ENCODE peak calls at places on chromosomes 6 and 20, in four cellular contexts. K is endothelial cell of umbilical vein, B is lung, D is lower leg skin. T is an unnamed sample.

GRCh38 chr6:157063176-157063934 is 260.0 kb downstream of the TMEM242 start:
- DNase-seq in B (no peak), K (no peak), D (no peak), T (no peak)

GRCh38 chr20:4406627-4407026 is 315.1 kb upstream of the PRND start:
- DNase-seq in B (no peak), D (no peak), K (peak; percentile 36), T (peak; percentile 92)

GRCh38 chr20:34703573-34704176 is 469 bp upstream of the TP53INP2 start:
- DNase-seq in K (peak; percentile 46), D (peak; percentile 25), B (no peak), T (peak; percentile 19)

GRCh38 chr6:21103626-21104224 is 489.8 kb upstream of the SOX4 start:
- DNase-seq in D (no peak), B (no peak), K (no peak), T (no peak)

GRCh38 chr20:31566658-31567379 is 38.3 kb upstream of the ID1 start:
- DNase-seq in D (no peak), K (no peak), B (no peak), T (no peak)

GRCh38 chr20:53751394-53752368 is 158.0 kb upstream of the ZNF217 start:
- DNase-seq in D (no peak), B (no peak), K (peak; percentile 23), T (no peak)

GRCh38 chr6:121608270-121608669 is 172.8 kb downstream of the GJA1 start:
- DNase-seq in K (no peak), D (no peak), B (no peak), T (peak; percentile 55)

GRCh38 chr6:168527451-168528210 is 86.6 kb downstream of the SMOC2 start:
- DNase-seq in D (no peak), B (no peak), K (peak; percentile 86), T (peak; percentile 93)

GRCh38 chr20:52410182-52410647 is 218.6 kb upstream of the ZFP64 start:
- DNase-seq in D (peak; percentile 51), B (no peak), K (no peak), T (peak; percentile 65)

GRCh38 chr6:168905451-168906090 is 348.1 kb downstream of the THBS2 start:
- DNase-seq in D (no peak), K (no peak), B (no peak), T (peak; percentile 36)

GRCh38 chr6:2917065-2917464 is 14.0 kb upstream of the SERPINB9 start:
- DNase-seq in D (no peak), K (no peak), B (peak; percentile 23), T (no peak)
- TF ChIP-seq CTCF in D (no peak), K (no peak), B (no peak), T (peak; percentile 1)

DNA sequence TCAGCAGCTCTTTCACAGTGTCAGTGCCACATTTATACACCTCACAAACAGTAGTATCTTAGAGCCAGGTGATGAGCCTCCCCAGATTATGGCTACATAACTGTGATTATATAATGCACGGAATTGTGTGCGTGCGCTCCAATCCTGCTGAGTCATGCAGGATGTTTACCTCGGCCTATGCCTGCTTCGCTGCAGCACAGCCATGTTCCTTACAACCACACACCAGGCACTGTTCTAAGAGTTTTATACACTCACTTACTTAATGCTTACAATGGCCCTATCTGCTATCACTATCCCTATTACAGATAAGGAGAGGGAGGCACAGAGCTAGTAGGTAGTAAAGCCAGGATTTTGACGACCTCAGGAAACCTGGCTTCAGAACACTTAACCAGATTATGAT is 7.3 kb downstream of the ZKSCAN3 start:
- DNase-seq in D (no peak), B (no peak), K (peak; percentile 54), T (peak; percentile 7)
- H3K4me3 ChIP-seq in D (no peak overlapping the region), B (no peak overlapping the region), K (no peak overlapping the region), T (no peak overlapping the region)

GRCh38 chr6:788058-788457 is 95.1 kb upstream of the EXOC2 start:
- DNase-seq in B (no peak), D (no peak), K (no peak), T (no peak)

GRCh38 chr6:782141-782540 is 89.2 kb upstream of the EXOC2 start:
- DNase-seq in B (no peak), K (no peak), D (no peak), T (peak; percentile 4)

GRCh38 chr6:781350-781961 is 88.5 kb upstream of the EXOC2 start:
- DNase-seq in B (no peak), D (no peak), K (no peak), T (no peak)

GRCh38 chr6:783966-784365 is 91.0 kb upstream of the EXOC2 start:
- DNase-seq in D (no peak), K (no peak), B (no peak), T (no peak)

GRCh38 chr6:786946-787763 is 94.2 kb upstream of the EXOC2 start:
- DNase-seq in B (no peak), D (no peak), K (peak; percentile 29), T (peak; percentile 10)
- TF ChIP-seq CTCF in B (peak; percentile 4), D (no peak), K (peak; percentile 56), T (peak; percentile 58)

DNA sequence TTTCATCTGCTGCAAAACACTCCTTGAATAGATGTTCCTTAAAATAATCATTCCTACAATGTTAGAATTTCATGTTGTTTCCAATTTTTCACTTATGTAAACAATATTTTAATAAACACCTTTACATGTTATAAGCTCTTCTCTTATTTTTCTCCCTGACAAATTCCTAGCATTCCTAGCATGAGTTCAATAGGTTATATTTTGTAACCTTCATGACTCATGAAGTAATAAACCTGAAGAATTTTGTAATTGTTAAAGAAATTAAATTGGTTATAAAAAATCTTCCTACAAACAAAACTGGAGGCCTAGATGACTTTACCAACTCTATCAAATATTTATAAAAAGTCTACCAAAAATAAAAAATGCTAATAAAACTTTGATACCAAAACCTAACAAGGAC is 66.3 kb downstream of the NT5E start:
- DNase-seq in K (peak; percentile 21), B (no peak), D (no peak), T (no peak)
- H3K4me3 ChIP-seq in K (no peak overlapping the region), B (no peak overlapping the region), D (no peak overlapping the region), T (no peak overlapping the region)

GRCh38 chr6:68468244-68468884 is 166.7 kb upstream of the ADGRB3 start:
- DNase-seq in B (no peak), K (no peak), D (no peak), T (no peak)
- TF ChIP-seq CTCF in B (no peak), K (no peak), D (no peak), T (peak; percentile 3)

DNA sequence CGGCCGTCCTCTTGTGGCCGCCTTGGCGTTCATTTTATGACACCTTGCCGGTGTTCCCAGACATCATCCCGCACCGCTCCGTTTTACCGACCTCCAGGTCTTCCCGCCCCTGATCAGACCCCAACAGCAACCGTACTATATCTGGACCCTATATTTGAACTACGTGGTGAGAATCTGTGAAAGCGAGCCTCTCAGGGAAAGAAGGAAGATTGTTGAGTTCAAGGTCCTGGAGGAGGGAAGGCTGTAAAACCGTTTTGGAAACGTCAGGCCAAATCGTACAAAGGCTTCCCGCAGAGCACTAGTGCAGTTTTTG is 1.4 kb upstream of the CNR1 start:
- DNase-seq in D (no peak), K (no peak), B (no peak), T (no peak)
- H3K4me3 ChIP-seq in D (no peak overlapping the region), K (no peak overlapping the region), B (no peak overlapping the region), T (no peak overlapping the region)

GRCh38 chr6:35258336-35258735 is 1.2 kb upstream of the ZNF76 start:
- DNase-seq in K (no peak), B (no peak), D (no peak), T (no peak)

GRCh38 chr6:35258858-35259193 is 709 bp upstream of the ZNF76 start:
- DNase-seq in K (no peak), B (no peak), D (no peak), T (peak; percentile 54)

GRCh38 chr6:35259946-35260626 is 551 bp downstream of the ZNF76 start:
- DNase-seq in B (peak; percentile 83), D (peak; percentile 68), K (no peak), T (peak; percentile 23)

GRCh38 chr6:35260642-35261570 is 1.4 kb downstream of the ZNF76 start:
- DNase-seq in D (no peak), B (no peak), K (no peak), T (peak; percentile 8)

DNA sequence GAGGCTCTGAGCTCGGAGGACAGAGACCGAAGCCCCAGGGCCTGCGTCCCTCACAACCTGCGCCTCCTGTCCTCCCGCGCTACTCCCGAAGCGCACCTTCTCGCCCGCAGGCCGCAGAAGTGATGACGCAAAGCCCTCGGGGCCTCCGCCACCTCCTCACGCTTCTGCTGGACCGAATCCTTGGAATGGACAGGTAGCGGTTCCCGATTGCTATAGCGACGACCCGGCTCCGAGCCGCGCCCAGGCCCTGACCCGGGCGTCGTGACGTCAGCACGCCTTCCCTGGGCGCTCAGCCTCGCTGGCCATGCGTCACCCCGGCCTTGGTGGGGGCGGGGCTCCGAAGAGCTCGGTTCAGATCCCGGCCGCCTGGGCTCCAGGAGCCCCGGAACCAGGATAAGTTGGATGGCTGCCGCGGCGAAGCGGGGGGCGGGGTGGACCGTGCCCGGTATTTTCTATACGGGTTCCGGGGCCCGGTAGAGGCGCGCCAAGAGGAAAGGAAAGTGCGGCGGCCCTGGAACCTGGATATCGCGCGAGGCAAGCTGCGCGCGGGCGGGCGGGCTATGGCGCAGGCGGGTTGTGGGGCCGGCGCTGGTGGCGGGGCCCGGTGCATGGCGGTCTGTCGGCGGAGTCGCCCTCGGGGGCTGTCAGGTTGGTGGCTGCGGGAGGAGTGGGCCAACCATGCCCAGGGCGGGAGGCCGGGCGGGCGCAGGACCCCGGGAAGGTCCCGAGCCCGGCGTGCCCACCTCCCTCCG is at the start of gene ZNF76:
- DNase-seq in D (peak; percentile 96), B (peak; percentile 98), K (peak; percentile 93), T (peak; percentile 95)
- TF ChIP-seq CTCF in D (no peak), B (no peak), K (no peak), T (no peak)